ENCODE peak calls at places on chromosomes 7 and 10, in seven cellular contexts. C is fibroblast of the aortic adventitia, L is AG10803, P is WTC11, D is astrocyte, U is cardiac fibroblast, R is OCI-LY7. M is an unnamed sample.
A peak's percentile ranks its signal among the peaks of the same experiment; 100 is the strongest.

GRCh38 chr10:104581884-104582603 is 59.0 kb upstream of the SORCS3 start:
- DNase-seq in C (peak; percentile 14), L (peak; percentile 72), P (no peak), D (peak; percentile 85), U (no peak), R (no peak), M (no peak)

GRCh38 chr10:79347894-79348639 is 798 bp downstream of the PPIF start:
- DNase-seq in C (peak; percentile 65), L (peak; percentile 77), P (peak; percentile 46), D (peak; percentile 51), U (peak; percentile 79), R (peak; percentile 80), M (peak; percentile 39)

GRCh38 chr10:84842593-84842992 is 514.2 kb downstream of the CCSER2 start:
- DNase-seq in C (no peak), L (no peak), P (no peak), D (no peak), U (no peak), R (no peak), M (no peak)

GRCh38 chr7:148276291-148277041 is 314.1 kb upstream of the C7orf33 start:
- DNase-seq in C (no peak), L (no peak), P (no peak), D (no peak), U (no peak), R (peak; percentile 31), M (no peak)

GRCh38 chr7:97004931-97005763 is at the start of gene DLX6:
- DNase-seq in C (peak; percentile 26), L (peak; percentile 16), P (peak; percentile 90), D (no peak), U (no peak), R (no peak), M (peak; percentile 80)

GRCh38 chr10:4303045-4303444 is 518.0 kb upstream of the KLF6 start:
- DNase-seq in C (peak; percentile 46), L (peak; percentile 1), P (no peak), D (no peak), U (peak; percentile 44), R (no peak), M (no peak)

GRCh38 chr7:90607196-90607595 is 11.1 kb downstream of the CDK14 start:
- DNase-seq in C (no peak), L (no peak), P (no peak), D (no peak), U (peak; percentile 22), R (no peak), M (no peak)

GRCh38 chr10:101812606-101813005 is 5.6 kb downstream of the OGA start:
- DNase-seq in C (no peak), L (peak; percentile 17), P (no peak), D (no peak), U (no peak), R (no peak), M (no peak)

DNA sequence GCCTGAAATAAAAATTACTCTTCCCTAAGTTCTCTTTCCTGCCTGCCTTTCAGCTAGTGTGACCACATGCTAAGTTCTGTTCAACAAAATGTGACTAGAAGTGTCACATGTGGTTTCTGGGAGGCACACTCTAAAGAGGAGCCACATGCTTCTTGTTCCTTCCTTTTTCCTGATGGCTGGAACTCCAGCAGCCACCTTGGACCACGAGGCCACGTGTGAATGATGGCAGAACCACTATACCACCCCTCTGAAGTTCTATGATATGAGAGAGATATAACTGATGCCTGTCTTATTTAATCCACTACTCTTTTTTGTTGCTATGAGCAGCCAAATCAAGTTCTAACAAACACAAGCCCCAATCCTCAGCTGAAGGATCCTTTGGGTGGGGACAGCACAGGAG is 8.1 kb downstream of the PODXL start:
- DNase-seq in C (no peak), L (no peak), P (no peak), D (no peak), U (no peak), R (no peak), M (no peak)
- TF ChIP-seq CTCF in C (no peak), L (no peak), P (no peak), D (no peak), U (no peak), R (no peak), M (no peak)

GRCh38 chr10:113922787-113923570 is 68.5 kb downstream of the NHLRC2 start:
- DNase-seq in C (no peak), L (no peak), P (peak; percentile 28), D (no peak), U (no peak), R (peak; percentile 44), M (no peak)
- TF ChIP-seq CTCF in C (no peak), L (no peak), P (no peak), D (no peak), U (no peak), R (peak; percentile 70), M (no peak)

DNA sequence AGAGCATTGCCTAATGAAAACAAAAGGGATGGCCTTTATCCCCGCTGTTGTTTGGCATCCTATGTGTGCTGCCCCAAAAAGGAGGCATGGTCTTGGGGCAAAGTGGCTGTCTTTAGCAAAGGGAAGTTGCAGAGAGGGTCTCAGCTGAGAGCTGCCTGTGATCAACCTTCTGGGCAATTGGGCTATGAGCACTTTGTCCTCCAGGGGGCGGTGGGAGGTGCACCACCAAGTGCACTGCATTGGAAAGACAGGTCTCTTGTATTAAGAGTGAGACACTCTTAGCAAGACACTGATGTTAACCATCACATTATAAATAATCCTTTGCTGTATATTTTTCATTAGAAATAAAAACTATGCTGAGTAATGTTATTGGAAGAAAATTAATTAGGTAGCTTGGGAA is 314.8 kb downstream of the POM121L12 start:
- DNase-seq in C (no peak), L (no peak), P (peak; percentile 87), D (no peak), U (no peak), R (peak; percentile 4), M (peak; percentile 73)
- TF ChIP-seq CTCF in C (no peak), L (no peak), P (peak; percentile 71), D (peak; percentile 19), U (peak; percentile 20), R (peak; percentile 72), M (peak; percentile 82)

GRCh38 chr7:108018668-108019067 is 15.7 kb upstream of the LAMB1 start:
- DNase-seq in C (no peak), L (no peak), P (no peak), D (no peak), U (no peak), R (no peak), M (no peak)

GRCh38 chr7:108014747-108015682 is 12.1 kb upstream of the LAMB1 start:
- DNase-seq in C (peak; percentile 92), L (peak; percentile 43), P (no peak), D (peak; percentile 96), U (peak; percentile 54), R (no peak), M (no peak)

GRCh38 chr7:108015740-108016139 is 12.8 kb upstream of the LAMB1 start:
- DNase-seq in C (peak; percentile 27), L (no peak), P (no peak), D (no peak), U (no peak), R (no peak), M (no peak)

GRCh38 chr7:108017776-108018151 is 14.8 kb upstream of the LAMB1 start:
- DNase-seq in C (no peak), L (no peak), P (no peak), D (no peak), U (no peak), R (no peak), M (no peak)

GRCh38 chr7:108016841-108017775 is 14.1 kb upstream of the LAMB1 start:
- DNase-seq in C (peak; percentile 74), L (peak; percentile 39), P (no peak), D (no peak), U (peak; percentile 57), R (peak; percentile 14), M (no peak)
- TF ChIP-seq CTCF in C (peak; percentile 59), L (peak; percentile 56), P (peak; percentile 16), D (peak; percentile 58), U (peak; percentile 57), R (peak; percentile 67), M (peak; percentile 24)

GRCh38 chr7:51354897-51355296 is 38.3 kb upstream of the COBL start:
- DNase-seq in C (no peak), L (no peak), P (peak; percentile 58), D (no peak), U (no peak), R (no peak), M (no peak)
- TF ChIP-seq CTCF in C (no peak), L (no peak), P (peak; percentile 29), D (no peak), U (no peak), R (peak; percentile 34), M (no peak)

GRCh38 chr10:124685251-124685650 is 58.9 kb downstream of the FAM53B start:
- DNase-seq in C (no peak), L (peak; percentile 59), P (no peak), D (no peak), U (no peak), R (peak; percentile 39), M (no peak)
- TF ChIP-seq CTCF in C (no peak), L (no peak), P (no peak), D (no peak), U (no peak), R (peak; percentile 32), M (no peak)

GRCh38 chr10:94673614-94674321 is 9.8 kb upstream of the CYP2C18 start:
- DNase-seq in C (no peak), L (no peak), P (no peak), D (no peak), U (no peak), R (no peak), M (no peak)
- TF ChIP-seq CTCF in C (no peak), L (no peak), P (no peak), D (no peak), U (no peak), R (no peak), M (no peak)

GRCh38 chr7:137948845-137949330 is 53.0 kb downstream of the CREB3L2 start:
- DNase-seq in C (no peak), L (no peak), P (no peak), D (no peak), U (no peak), R (no peak), M (no peak)

GRCh38 chr7:137949416-137950262 is 52.2 kb downstream of the CREB3L2 start:
- DNase-seq in C (no peak), L (no peak), P (no peak), D (no peak), U (peak; percentile 64), R (no peak), M (no peak)

GRCh38 chr7:137950967-137951366 is 50.9 kb downstream of the CREB3L2 start:
- DNase-seq in C (no peak), L (no peak), P (no peak), D (no peak), U (no peak), R (no peak), M (no peak)

GRCh38 chr7:137951700-137952099 is 50.2 kb downstream of the CREB3L2 start:
- DNase-seq in C (no peak), L (no peak), P (no peak), D (no peak), U (no peak), R (no peak), M (no peak)

GRCh38 chr7:137950263-137950621 is 51.6 kb downstream of the CREB3L2 start:
- DNase-seq in C (no peak), L (no peak), P (no peak), D (no peak), U (no peak), R (no peak), M (no peak)
- TF ChIP-seq CTCF in C (no peak), L (no peak), P (no peak), D (no peak), U (no peak), R (no peak), M (no peak)

M was measured in nephron progenitor cell.